ENCODE peak calls at places on chromosomes 6 and 20, in eight cellular contexts. T, C, A, Z, R, Q, G and F are unnamed samples.

GRCh38 chr20:25444556-25444955 is 37.1 kb downstream of the GINS1 start:
- DNase-seq in T (no peak), C (no peak), A (no peak), Z (no peak), R (no peak), Q (no peak), G (no peak), F (no peak)

GRCh38 chr6:89984926-89985743 is 90.9 kb downstream of the GJA10 start:
- DNase-seq in T (peak), C (no peak), A (peak), Z (no peak), R (peak), Q (no peak), G (no peak), F (peak)

GRCh38 chr6:117733341-117733740 is 58.1 kb downstream of the NUS1 start:
- DNase-seq in T (no peak), C (no peak), A (no peak), Z (no peak), R (peak), Q (no peak), G (no peak), F (no peak)

GRCh38 chr6:28944412-28945006 is 20.7 kb upstream of the TRIM27 start:
- DNase-seq in T (peak), C (peak), A (peak), Z (peak), R (peak), Q (peak), G (peak), F (peak)

GRCh38 chr6:166691741-166692140 is 64.7 kb upstream of the RPS6KA2 start:
- DNase-seq in T (no peak), C (no peak), A (no peak), Z (no peak), R (no peak), Q (no peak), G (no peak), F (no peak)

GRCh38 chr6:14700202-14700601 is 545.7 kb upstream of the JARID2 start:
- DNase-seq in T (no peak), C (no peak), A (no peak), Z (no peak), R (no peak), Q (no peak), G (no peak), F (no peak)

GRCh38 chr6:106334646-106335448 is 9.3 kb upstream of the ATG5 start:
- DNase-seq in T (peak), C (peak), A (no peak), Z (no peak), R (peak), Q (peak), G (peak), F (peak)

GRCh38 chr6:33905081-33905609 is 101.3 kb upstream of the MLN start:
- DNase-seq in T (no peak), C (peak), A (no peak), Z (no peak), R (no peak), Q (peak), G (no peak), F (no peak)

GRCh38 chr6:147833607-147834006 is 325.1 kb downstream of the SAMD5 start:
- DNase-seq in T (no peak), C (no peak), A (no peak), Z (no peak), R (no peak), Q (no peak), G (no peak), F (no peak)

DNA sequence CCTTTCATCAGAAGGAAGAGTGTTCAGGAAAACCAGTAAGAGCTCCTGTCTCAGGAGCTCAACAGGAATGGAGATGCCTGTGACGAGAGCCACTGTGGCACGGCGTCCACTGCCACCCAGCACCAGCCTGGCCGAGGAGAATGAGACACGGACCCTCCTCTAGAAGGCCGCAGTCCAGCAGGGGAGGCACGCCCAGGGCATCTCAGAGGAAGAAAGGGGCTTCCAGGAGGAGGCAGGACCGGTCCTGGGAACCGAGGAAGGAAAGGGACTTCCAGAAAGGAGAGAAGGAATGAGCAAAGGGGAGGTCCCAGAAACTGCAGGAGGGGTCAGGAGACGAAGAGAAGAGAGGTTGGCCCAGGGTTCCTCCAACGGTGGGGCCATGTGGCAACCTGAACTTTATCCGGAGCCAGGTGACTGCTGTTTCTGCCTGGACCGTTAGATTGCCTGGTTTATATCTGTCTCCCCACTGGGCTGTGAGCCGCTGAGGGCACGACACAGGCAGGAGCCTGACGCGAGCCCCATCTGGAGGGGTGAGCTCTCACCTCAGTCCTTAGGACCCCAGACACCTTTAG is 26.8 kb downstream of the BFSP1 start:
- DNase-seq in T (no peak), C (no peak), A (no peak), Z (no peak), R (no peak), Q (no peak), G (no peak), F (no peak)
- H3K4me3 ChIP-seq in T (peak), C (no peak), A (peak), Z (no peak), R (peak), Q (no peak), G (no peak), F (no peak)

GRCh38 chr20:58028123-58028522 is 200.3 kb downstream of the ANKRD60 start:
- DNase-seq in T (no peak), C (no peak), A (no peak), Z (no peak), R (no peak), Q (no peak), G (no peak), F (no peak)
- TF ChIP-seq CTCF in T (no peak), C (peak), A (peak), Z (no peak), R (peak), Q (no peak), G (no peak), F (peak)

DNA sequence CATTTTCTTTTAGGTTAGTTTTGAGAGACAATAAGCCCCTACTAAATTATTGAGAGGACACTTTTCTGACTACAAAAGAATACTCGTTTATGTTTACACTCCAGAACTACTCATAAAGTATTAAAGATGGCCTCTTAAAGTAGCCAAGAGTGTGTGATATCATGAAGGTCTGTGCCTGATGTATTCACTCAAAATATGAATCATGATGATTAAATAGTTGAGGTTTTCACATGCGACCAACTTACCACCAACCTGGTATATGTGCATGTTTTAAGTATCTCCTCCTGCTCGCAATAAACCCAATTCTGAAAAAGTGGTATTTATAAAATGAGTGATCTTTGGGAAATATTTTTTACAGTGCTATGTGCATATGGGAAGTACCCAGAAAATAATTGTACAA is 43.9 kb downstream of the IL20RA start:
- DNase-seq in T (no peak), C (peak), A (no peak), Z (no peak), R (no peak), Q (no peak), G (no peak), F (no peak)
- H3K4me3 ChIP-seq in T (no peak), C (no peak), A (no peak), Z (no peak), R (no peak), Q (no peak), G (no peak), F (no peak)

DNA sequence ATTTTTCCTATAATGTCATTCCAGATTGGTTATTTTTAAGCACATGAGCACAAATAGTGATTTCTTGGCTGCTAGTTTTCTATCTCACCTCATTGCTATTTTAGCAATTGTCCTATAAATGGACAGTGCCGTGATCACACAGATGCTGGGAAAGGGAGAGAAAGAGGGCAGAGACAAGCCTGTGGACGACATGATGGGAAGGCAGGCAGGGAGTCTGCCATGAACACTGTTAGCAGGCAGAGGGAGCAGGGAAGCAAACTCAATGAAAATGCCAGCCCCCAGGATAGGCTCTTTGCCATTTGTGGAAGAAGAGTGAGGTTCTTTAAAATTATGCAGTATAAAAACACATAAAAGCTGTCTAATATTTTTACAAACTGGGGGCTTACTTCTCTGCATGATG is 96.8 kb downstream of the ADTRP start:
- DNase-seq in T (no peak), C (no peak), A (no peak), Z (no peak), R (no peak), Q (no peak), G (no peak), F (no peak)
- TF ChIP-seq CTCF in T (no peak), C (no peak), A (no peak), Z (no peak), R (no peak), Q (no peak), G (no peak), F (peak)

DNA sequence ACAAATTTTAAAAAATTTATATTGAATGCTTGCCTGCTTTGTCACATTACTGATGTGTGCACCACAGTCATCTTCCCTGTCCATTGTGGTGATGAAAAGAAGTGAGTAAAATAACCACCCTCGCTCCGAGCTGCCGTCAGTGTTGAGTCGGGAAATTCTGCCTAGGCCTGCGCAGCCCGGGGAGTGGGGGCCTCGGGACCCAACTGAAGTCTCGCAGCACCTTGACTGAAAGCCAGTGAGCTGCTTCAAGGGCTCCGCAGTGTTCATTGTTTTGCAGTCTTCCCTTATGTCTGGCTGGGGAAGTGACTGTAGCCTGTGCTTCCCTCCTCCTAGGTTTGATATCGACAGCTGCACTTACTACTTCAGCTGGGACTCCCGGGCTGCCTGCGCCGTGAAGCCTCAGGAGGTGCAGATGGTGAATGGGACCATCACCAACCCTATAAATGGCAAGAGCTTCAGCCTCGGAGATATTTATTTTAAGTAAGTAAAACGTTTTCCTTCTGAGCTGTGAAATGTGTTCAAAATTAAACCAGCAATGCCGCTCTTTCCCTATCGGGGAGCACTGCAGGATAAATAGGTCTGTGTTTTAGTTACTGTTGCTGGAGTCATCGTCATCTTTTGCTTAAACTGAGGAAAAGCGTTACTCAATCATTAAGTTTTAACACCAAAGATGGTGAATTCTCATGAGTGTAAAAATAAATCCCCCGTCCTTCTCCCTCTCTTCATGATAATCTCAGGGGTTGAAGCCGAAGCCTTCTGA is 32.7 kb upstream of the SLC22A1 start:
- DNase-seq in T (no peak), C (no peak), A (no peak), Z (no peak), R (no peak), Q (no peak), G (no peak), F (no peak)
- H3K4me3 ChIP-seq in T (no peak), C (no peak), A (peak), Z (no peak), R (no peak), Q (no peak), G (no peak), F (no peak)

GRCh38 chr6:51352506-51353029 is 533.9 kb downstream of the TFAP2B start:
- DNase-seq in T (no peak), C (no peak), A (no peak), Z (no peak), R (no peak), Q (no peak), G (no peak), F (no peak)

GRCh38 chr6:51349866-51350265 is 531.2 kb downstream of the TFAP2B start:
- DNase-seq in T (no peak), C (peak), A (no peak), Z (no peak), R (no peak), Q (no peak), G (no peak), F (no peak)

GRCh38 chr6:51350308-51350904 is 531.7 kb downstream of the TFAP2B start:
- DNase-seq in T (no peak), C (no peak), A (no peak), Z (no peak), R (peak), Q (no peak), G (no peak), F (peak)
- TF ChIP-seq CTCF in T (no peak), C (peak), A (no peak), Z (no peak), R (peak), Q (no peak), G (no peak), F (peak)

GRCh38 chr6:72640622-72640930 is 18.7 kb downstream of the KCNQ5 start:
- DNase-seq in T (no peak), C (no peak), A (no peak), Z (no peak), R (no peak), Q (no peak), G (no peak), F (no peak)
- H3K4me3 ChIP-seq in T (no peak), C (no peak), A (no peak), Z (no peak), R (no peak), Q (no peak), G (no peak), F (no peak)

GRCh38 chr6:40990301-40990700 is 48.7 kb downstream of the UNC5CL start:
- DNase-seq in T (no peak), C (no peak), A (no peak), Z (no peak), R (no peak), Q (no peak), G (peak), F (no peak)
- TF ChIP-seq CTCF in T (peak), C (no peak), A (peak), Z (no peak), R (peak), Q (no peak), G (peak), F (peak)